ENCODE peak calls at places on chromosomes 13 and 19, in four cellular contexts. B, J, N and X are unnamed samples. For H3K4me1, the result is how much of the 10 kb centered on the place peaks cover.

GRCh38 chr19:53158119-53158656 is 665 bp downstream of the ZNF347 start:
- DNase-seq in B (no peak), J (peak), N (peak), X (peak)

GRCh38 chr13:106063591-106064308 is 471.7 kb downstream of the EFNB2 start:
- DNase-seq in B (no peak), J (peak), N (no peak), X (no peak)

GRCh38 chr19:19224852-19225494 is 13.2 kb downstream of the NCAN start:
- DNase-seq in J (peak), B (peak), N (peak), X (peak)

GRCh38 chr13:32829269-32829668 is 187.0 kb upstream of the KL start:
- DNase-seq in N (no peak), J (no peak), B (no peak), X (no peak)

GRCh38 chr19:48195106-48195830 is 24.8 kb downstream of the ZSWIM9 start:
- DNase-seq in B (no peak), J (no peak), N (no peak), X (no peak)

GRCh38 chr13:63435668-63436275 is 2020.1 kb upstream of the PCDH20 start:
- DNase-seq in N (no peak), J (peak), B (no peak), X (no peak)

GRCh38 chr13:79445968-79446645 is 34.8 kb upstream of the NDFIP2 start:
- DNase-seq in B (no peak), J (no peak), N (no peak), X (no peak)

GRCh38 chr19:19502808-19503602 is 12.3 kb downstream of the TSSK6 start:
- DNase-seq in J (no peak), N (no peak), B (no peak), X (no peak)

GRCh38 chr13:98996046-98996445 is 18.2 kb upstream of the DOCK9 start:
- DNase-seq in N (no peak), B (no peak), J (no peak), X (no peak)

GRCh38 chr19:16946951-16947940 is 58.4 kb downstream of the F2RL3 start:
- DNase-seq in N (no peak), J (no peak), B (no peak), X (no peak)

GRCh38 chr19:39765091-39766076 is 13.3 kb upstream of the LEUTX start:
- DNase-seq in B (no peak), N (peak), J (peak), X (peak)

GRCh38 chr13:67772807-67773453 is 542.8 kb upstream of the PCDH9 start:
- DNase-seq in B (no peak), J (no peak), N (peak), X (no peak)

GRCh38 chr19:35901854-35902661 is at the start of gene HCST:
- DNase-seq in J (peak), B (peak), N (no peak), X (no peak)

GRCh38 chr19:35897706-35898451 is 2.5 kb downstream of the NFKBID start:
- DNase-seq in N (no peak), J (no peak), B (no peak), X (no peak)

GRCh38 chr19:35901055-35901644 is 810 bp upstream of the NFKBID start:
- DNase-seq in J (peak), N (no peak), B (no peak), X (no peak)

GRCh38 chr19:35896643-35897040 is 3.7 kb downstream of the NFKBID start:
- DNase-seq in B (no peak), J (no peak), N (no peak), X (no peak)

DNA sequence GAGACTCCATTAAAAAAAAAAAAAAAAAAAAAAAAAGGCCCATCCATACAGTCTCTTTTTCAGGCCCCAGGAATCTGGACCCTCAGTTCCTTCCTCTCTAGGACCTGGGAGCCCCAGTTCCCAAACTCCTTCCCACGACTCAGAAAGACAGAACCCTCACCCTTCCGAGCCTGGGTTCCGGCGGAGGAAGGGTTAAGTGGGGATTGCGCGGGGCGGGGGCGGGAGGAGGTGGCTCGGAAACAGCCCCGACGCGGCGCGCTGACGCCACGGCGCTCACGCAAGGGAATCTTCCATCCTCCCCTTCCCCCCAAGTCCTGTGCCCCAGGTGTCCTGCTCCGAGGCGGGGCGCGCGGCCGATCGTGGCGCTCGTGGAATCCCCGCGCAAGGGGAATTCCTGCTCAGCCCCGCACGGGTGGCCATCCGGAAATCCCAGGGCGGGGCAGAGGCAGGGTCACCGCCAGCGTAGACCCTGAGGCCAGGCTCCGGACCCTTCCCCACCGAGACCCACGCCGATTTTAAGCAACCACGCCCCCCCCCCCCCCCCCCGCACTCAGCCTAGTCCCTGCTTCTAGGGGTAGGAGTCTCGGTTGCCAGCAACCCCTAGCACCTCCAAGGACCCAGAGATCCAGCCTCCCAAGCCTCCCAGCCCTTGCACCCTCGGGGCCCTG is 659 bp downstream of the NFKBID start:
- DNase-seq in B (peak), N (peak), J (peak), X (peak)
- H3K4me1 ChIP-seq in B (half or more), N (under half), J (under half), X (under half)

GRCh38 chr13:46182491-46182877 is 507 bp upstream of the LCP1 start:
- DNase-seq in B (no peak), N (no peak), J (no peak), X (no peak)
- H3K4me3 ChIP-seq in B (peak), N (no peak), J (no peak), X (no peak)

DNA sequence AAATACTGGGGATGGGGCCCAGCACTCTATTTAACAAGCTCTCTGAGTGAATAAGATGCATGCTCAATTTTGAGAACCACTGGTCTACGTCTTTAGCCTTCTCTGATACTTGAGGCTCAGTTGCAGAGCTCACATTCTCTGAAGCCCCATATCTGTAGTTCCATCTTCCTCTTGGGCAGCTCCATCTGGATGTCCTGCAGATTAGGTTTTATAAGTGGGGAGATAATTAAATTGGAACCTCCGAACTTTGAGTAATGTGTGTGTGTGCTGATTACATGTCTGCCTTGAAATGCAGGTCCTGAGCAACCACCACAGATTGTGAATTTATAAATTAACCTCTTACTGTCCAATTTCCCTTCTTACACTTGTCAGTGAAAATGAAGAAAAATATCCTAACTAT is 7.2 kb upstream of the RASL11A start:
- DNase-seq in N (no peak), B (no peak), J (no peak), X (no peak)
- H3K27ac ChIP-seq in N (no peak), B (no peak), J (no peak), X (peak)

GRCh38 chr19:1469200-1469935 is 9.6 kb downstream of the C19orf25 start:
- DNase-seq in J (no peak), B (no peak), N (peak), X (peak)

GRCh38 chr19:1470864-1471513 is 8.0 kb downstream of the C19orf25 start:
- DNase-seq in N (peak), B (no peak), J (no peak), X (no peak)

GRCh38 chr19:1468274-1469199 is 10.5 kb downstream of the C19orf25 start:
- DNase-seq in N (peak), B (no peak), J (peak), X (no peak)

GRCh38 chr19:1471514-1472107 is 7.4 kb downstream of the C19orf25 start:
- DNase-seq in B (peak), J (no peak), N (peak), X (peak)

DNA sequence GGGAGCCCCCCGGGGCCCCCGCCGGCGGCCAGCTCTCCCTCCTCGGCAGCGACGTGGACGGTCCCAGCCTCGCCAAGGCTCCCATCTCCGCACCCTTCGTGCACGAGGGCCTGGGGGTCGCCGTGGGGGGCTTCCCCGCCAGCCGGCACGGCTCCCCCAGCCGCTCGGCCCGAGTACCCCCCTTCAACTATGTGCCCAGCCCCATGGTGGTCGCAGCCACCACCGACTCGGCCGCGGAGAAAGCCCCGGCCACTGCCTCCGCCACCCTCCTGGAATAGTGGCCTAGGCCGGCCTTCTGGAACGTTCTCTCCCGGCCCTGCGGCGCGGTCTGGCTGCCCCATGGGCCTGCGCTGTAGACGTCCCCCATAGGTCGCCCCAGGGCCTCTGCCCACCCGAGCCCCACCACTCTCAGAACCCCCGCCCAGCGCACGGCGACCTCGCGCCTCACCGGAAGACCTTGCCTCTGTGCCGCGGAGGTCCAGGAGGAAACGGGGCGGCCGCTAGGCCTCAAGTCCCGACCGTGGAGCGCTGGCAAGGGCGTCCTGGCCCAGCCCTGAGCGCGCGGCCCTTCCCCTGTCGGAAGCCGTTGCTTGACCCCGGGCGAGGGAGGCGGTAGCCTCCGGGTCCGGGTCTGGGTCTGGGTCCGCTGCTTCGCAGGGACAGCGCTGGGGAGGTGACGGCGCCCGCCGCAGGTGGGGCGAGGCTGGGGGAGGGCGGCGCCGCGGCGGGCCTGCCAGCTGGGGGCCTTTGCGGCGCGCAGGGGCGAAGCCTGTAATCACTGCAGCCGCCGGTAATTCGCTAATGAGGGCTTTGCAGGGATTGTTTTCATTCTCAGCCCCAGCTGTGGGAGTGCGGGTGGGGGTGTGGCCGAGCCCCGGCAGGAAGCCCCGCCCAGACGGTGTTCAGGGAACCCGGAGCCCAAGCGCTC is 8.8 kb downstream of the C19orf25 start:
- DNase-seq in B (peak), J (no peak), N (peak), X (peak)
- H3K4me1 ChIP-seq in B (half or more), J (under half), N (under half), X (half or more)

GRCh38 chr19:33300016-33300981 is 2.0 kb downstream of the CEBPA start:
- DNase-seq in B (no peak), N (peak), J (no peak), X (no peak)
- H3K4me3 ChIP-seq in B (no peak), N (peak), J (no peak), X (no peak)

DNA sequence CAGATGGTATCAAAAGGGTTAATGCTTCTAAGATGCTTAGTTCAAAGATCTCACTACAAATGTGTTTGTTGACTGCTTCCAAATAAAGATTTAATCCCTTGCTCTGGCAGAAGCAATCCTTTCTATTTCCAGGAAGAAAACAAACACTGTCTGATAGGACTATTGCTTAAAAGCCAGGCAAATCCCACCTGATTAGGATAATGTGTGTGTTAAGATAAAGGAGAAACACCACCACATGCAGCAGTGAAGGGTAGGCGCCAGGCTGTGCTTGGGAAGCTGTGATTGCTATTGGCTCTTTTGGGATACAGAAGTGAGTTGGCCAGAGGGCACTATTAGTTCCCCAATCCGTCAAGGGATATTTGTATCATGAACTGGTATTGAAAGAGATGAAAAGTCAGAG is 62.8 kb upstream of the LRCH1 start:
- DNase-seq in N (no peak), B (no peak), J (no peak), X (no peak)
- H3K27ac ChIP-seq in N (no peak), B (no peak), J (no peak), X (peak)